ENCODE peak calls at places on chromosomes 5 and 9, in seven cellular contexts. B is endodermal cell, D is OCI-LY7, V is lung, W is neural crest cell, A is lower leg skin, L is GM12865. P is an unnamed sample.

GRCh38 chr9:36398745-36399144 is 1.3 kb downstream of the RNF38 start:
- DNase-seq in D (no peak), B (no peak), V (no peak), A (no peak), L (no peak), W (no peak), P (no peak)

GRCh38 chr9:78118742-78119473 is 87.3 kb upstream of the GNAQ start:
- DNase-seq in V (no peak), D (peak), B (no peak), L (peak), W (no peak), A (no peak), P (no peak)

GRCh38 chr5:79448336-79448735 is 65.6 kb downstream of the HOMER1 start:
- DNase-seq in A (no peak), V (no peak), D (no peak), L (no peak), W (no peak), B (no peak), P (no peak)

GRCh38 chr5:168426864-168427172 is 59.5 kb upstream of the RARS1 start:
- DNase-seq in L (no peak), D (no peak), B (no peak), W (no peak), A (no peak), V (no peak), P (no peak)

GRCh38 chr5:124748687-124749594 is 2.5 kb upstream of the ZNF608 start:
- DNase-seq in A (peak), W (peak), D (peak), V (peak), B (peak), L (peak), P (peak)

GRCh38 chr5:14399054-14399657 is 182.4 kb upstream of the OTULINL start:
- DNase-seq in B (no peak), W (no peak), A (no peak), L (peak), V (no peak), D (peak), P (no peak)

GRCh38 chr9:105994970-105995369 is 300.6 kb downstream of the TMEM38B start:
- DNase-seq in W (no peak), V (no peak), B (no peak), A (no peak), D (no peak), L (no peak), P (no peak)

GRCh38 chr5:142110046-142110531 is 1.5 kb downstream of the NDFIP1 start:
- DNase-seq in D (peak), L (peak), V (no peak), W (no peak), B (no peak), A (no peak), P (no peak)

GRCh38 chr9:76373173-76373771 is 21.0 kb downstream of the RFK start:
- DNase-seq in V (no peak), D (peak), B (no peak), A (peak), W (no peak), L (peak), P (no peak)

GRCh38 chr9:97474373-97474925 is 27.0 kb upstream of the TMOD1 start:
- DNase-seq in A (no peak), B (no peak), L (no peak), W (no peak), V (no peak), D (no peak), P (no peak)

GRCh38 chr5:143685416-143685815 is 126.5 kb upstream of the HMHB1 start:
- DNase-seq in V (no peak), A (no peak), B (no peak), L (no peak), D (peak), W (no peak), P (no peak)

GRCh38 chr9:683509-684021 is 157.9 kb upstream of the DMRT1 start:
- DNase-seq in W (no peak), L (no peak), B (no peak), D (no peak), A (no peak), V (no peak), P (no peak)

GRCh38 chr9:136079211-136079915 is 15.7 kb downstream of the NACC2 start:
- DNase-seq in V (no peak), B (peak), L (no peak), D (no peak), A (no peak), W (no peak), P (no peak)

GRCh38 chr9:110029815-110030480 is 178.0 kb downstream of the C9orf152 start:
- DNase-seq in V (no peak), B (no peak), W (no peak), D (no peak), A (peak), L (no peak), P (no peak)

GRCh38 chr5:93395891-93396465 is 185.0 kb downstream of the NR2F1-AS1 start:
- DNase-seq in L (no peak), A (no peak), W (no peak), V (no peak), B (no peak), D (no peak), P (no peak)

GRCh38 chr9:91162311-91162710 is 199.4 kb downstream of the AUH start:
- DNase-seq in V (no peak), L (no peak), W (no peak), D (no peak), B (peak), A (peak), P (no peak)

GRCh38 chr5:150206780-150207115 is 16.9 kb downstream of the SLC6A7 start:
- DNase-seq in W (no peak), D (no peak), L (no peak), B (no peak), V (no peak), A (no peak), P (no peak)

GRCh38 chr5:40385544-40385943 is 294.2 kb upstream of the PTGER4 start:
- DNase-seq in L (no peak), D (no peak), B (peak), W (no peak), A (no peak), V (peak), P (no peak)

GRCh38 chr5:64165500-64166200 is at the start of gene RNF180:
- DNase-seq in B (peak), W (peak), V (peak), L (peak), D (no peak), A (peak), P (peak)

GRCh38 chr9:93810028-93810971 is 144.9 kb downstream of the BARX1 start:
- DNase-seq in W (no peak), D (no peak), A (peak), V (peak), B (peak), L (no peak), P (peak)

GRCh38 chr5:137714494-137714893 is 21.4 kb downstream of the KLHL3 start:
- DNase-seq in V (no peak), W (no peak), D (no peak), A (no peak), L (no peak), B (no peak), P (no peak)

GRCh38 chr9:113026200-113026599 is 14.2 kb upstream of the ZNF883 start:
- DNase-seq in L (no peak), A (no peak), D (no peak), V (no peak), W (no peak), B (no peak), P (no peak)

GRCh38 chr5:5063533-5063953 is 76.6 kb upstream of the ADAMTS16 start:
- DNase-seq in A (no peak), V (no peak), D (no peak), W (no peak), L (peak), B (peak), P (no peak)

GRCh38 chr9:96342553-96343245 is 40.7 kb upstream of the HSD17B3 start:
- DNase-seq in D (no peak), B (no peak), W (no peak), V (no peak), L (no peak), A (peak), P (no peak)

GRCh38 chr9:75120661-75121060 is 32.3 kb downstream of the OSTF1 start:
- DNase-seq in A (no peak), V (no peak), B (no peak), D (no peak), W (no peak), L (no peak), P (no peak)

GRCh38 chr9:13088734-13089427 is 190.6 kb downstream of the MPDZ start:
- DNase-seq in L (peak), D (peak), W (peak), A (no peak), B (peak), V (peak), P (no peak)

GRCh38 chr9:137107312-137107921 is 7.1 kb downstream of the DPP7 start:
- DNase-seq in D (no peak), W (no peak), L (no peak), A (no peak), B (no peak), V (no peak), P (no peak)

DNA sequence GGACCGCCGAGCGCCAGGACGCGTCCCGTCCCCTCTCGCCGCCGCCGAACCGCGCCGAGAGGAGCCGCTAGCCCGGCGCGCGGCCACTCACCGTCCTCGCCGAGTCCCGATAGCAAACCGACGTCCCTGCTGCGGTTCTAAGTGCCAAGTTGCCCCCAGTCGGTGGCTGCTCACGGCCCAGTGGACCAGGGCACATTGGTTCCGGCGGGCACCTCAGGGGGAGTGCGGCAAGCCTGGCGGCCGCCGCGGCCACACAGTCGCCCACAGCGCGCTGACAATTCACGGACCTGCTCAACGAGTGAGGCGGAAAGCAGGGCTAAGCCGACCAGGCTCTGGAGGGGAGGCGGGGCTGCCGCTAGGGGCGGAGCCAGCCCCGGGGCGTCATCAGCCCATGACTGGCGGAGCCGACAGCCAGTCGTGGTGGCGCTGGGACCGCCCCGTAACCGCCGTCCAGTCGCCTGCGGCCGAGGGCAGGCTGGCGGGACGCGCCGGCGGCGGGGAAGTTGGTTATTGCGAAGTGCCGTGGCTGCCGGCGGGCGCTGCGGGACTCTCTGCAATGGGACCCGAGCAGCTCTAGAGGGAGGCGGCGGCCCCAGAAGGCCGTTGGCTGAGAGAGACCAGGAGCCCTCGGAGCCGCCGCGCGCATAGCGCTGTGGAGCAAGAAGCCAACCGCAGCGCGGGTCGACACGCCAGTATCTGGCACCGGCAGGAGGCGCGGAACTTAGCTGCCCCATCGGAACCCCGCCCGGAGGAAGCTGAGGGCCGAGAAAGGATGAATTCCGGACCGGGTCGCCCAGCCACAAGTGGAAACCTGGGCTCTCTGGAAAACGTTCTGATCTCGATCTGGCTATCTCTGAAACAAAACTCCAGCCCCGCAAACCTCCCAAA is at the start of gene MARCHF3:
- DNase-seq in D (peak), L (peak), A (peak), V (peak), W (peak), B (peak), P (peak)
- TF ChIP-seq CTCF in D (peak), L (no peak), A (no peak), V (no peak), W (peak), B (peak), P (peak)

DNA sequence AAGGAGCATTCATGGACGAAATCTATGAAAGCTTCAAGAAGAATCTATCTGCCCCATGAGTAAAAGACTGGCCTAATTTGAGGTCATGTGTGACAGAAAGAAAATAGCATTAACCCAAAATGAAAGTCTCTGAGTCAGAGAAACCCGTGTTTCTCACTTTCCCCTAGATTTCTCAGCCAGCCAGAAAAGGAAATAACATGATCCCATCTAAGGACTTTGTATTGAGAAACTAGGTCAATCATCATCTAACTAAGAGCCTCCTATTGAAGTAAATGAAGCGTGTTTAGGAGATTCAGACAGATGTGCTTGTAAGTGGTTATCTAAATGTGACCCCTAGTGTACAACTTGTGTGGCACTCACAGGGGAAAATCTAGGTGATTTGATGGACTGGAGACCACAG is 77.3 kb upstream of the ZNF366 start:
- DNase-seq in L (peak), A (no peak), W (no peak), V (no peak), B (no peak), D (no peak), P (no peak)
- TF ChIP-seq CTCF in L (peak), A (no peak), W (no peak), V (no peak), B (peak), D (peak), P (no peak)

GRCh38 chr5:32315221-32316014 is 2.7 kb upstream of the MTMR12 start:
- DNase-seq in D (no peak), L (no peak), A (peak), W (no peak), B (no peak), V (no peak), P (no peak)
- TF ChIP-seq CTCF in D (no peak), L (no peak), A (no peak), W (no peak), B (no peak), V (no peak), P (no peak)

DNA sequence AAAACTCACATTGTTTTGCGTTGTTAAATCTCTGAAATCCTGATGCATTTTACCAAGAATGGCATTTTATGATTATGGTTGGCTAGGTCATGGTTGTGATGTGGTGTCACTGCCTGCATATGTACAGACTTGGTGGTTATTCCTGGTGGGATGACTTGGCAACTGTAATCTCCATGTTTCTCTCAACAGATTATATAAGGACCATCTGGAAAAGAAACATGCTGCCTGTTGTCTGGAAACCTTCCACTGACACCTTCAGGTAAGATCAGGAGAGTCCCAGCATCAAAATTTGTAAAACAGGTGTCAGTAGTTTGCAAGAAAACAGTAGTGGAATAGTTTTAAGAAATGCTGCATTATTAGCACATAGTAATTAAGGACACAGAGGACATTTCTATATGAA is 3.0 kb upstream of the ACER2 start:
- DNase-seq in A (no peak), L (no peak), B (no peak), D (no peak), V (no peak), W (no peak), P (no peak)
- TF ChIP-seq CTCF in A (no peak), L (no peak), B (no peak), D (no peak), V (no peak), W (no peak), P (no peak)

DNA sequence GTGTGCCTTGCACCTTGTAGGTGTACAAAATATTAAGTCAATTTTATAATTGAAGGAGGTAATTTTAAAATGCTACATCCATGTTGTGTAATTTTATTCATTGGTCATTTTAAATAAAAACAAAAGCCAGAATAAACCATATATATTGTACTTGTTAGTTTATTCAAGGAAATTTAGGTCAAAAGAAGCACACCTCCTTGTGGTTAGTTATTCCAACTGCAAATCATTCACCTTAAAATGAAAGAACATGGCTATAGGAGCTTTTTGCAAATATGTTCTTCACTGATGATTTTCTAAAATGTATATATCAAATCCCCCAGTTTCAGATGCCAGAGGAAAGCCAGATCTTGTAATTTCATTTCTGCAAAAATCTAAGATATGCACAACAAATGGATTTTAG is 5.4 kb upstream of the MOCS2 start:
- DNase-seq in D (no peak), A (no peak), W (no peak), V (no peak), B (no peak), L (no peak), P (no peak)
- TF ChIP-seq CTCF in D (peak), A (no peak), W (peak), V (no peak), B (peak), L (no peak), P (peak)

DNA sequence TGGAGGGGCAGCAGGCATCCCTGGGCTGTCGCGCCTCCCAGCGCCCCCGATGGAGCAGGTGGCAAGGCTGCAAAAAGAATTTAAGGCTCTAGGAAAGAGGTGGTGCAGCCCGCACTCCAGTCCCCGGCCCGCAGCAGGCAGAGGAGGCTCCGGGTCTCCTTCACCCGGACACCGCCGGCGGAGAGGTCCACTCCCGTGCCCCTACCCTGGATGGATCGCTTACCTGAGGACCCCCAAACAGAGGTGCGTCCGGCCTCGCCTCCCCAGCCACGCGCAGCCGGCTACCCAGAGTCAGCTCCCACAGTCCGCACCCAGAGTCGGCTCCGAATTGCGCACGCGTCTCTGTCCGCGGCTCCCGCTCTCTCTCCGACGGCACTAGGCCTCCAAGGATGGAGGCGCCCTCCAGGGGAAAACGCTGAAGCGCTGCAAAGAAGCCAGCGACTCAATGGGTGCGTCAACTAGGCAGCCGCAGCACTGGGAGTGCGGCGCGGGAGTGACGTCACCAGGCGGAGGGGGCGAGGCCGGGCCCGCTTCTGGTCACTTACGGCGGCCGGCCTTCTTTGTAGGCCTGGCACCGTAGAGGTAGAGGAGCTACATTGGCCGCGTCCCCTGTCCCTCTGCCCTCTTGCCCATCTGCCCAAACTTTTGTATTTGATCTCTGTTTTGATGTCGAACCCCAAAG is at the start of gene ELP1:
- DNase-seq in W (peak), A (peak), V (peak), B (peak), L (peak), D (peak), P (peak)
- TF ChIP-seq CTCF in W (no peak), A (no peak), V (peak), B (peak), L (peak), D (peak), P (no peak)

DNA sequence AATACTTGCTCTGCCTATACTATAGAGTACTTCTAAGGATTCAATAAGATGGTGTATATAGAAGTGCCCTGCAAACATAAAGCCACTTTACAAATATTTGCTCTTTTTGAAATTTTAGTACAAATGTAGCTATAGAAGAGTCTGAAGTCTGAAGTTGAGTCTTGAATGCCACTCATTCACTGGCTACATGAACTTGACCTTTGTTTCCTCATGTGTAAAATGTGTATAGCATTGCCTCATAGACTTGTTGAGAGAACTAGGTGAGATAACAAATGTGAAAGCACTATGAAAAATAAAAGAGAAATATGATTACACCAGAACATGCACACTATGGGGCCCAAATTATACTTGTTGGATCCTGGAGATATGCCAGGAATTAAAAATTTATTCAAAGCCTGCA is 244.7 kb downstream of the SEC61B start:
- DNase-seq in D (no peak), W (no peak), V (no peak), B (no peak), L (no peak), A (no peak), P (no peak)
- TF ChIP-seq CTCF in D (no peak), W (no peak), V (no peak), B (no peak), L (no peak), A (no peak), P (no peak)

GRCh38 chr5:81513468-81513867 is 119.5 kb upstream of the ACOT12 start:
- DNase-seq in B (no peak), W (no peak), A (no peak), L (no peak), D (no peak), V (no peak), P (no peak)

GRCh38 chr5:81517462-81517861 is 123.5 kb upstream of the ACOT12 start:
- DNase-seq in L (no peak), B (no peak), D (no peak), V (no peak), A (no peak), W (no peak), P (no peak)

GRCh38 chr5:81519217-81519905 is 125.4 kb upstream of the ACOT12 start:
- DNase-seq in A (no peak), D (peak), W (no peak), L (no peak), B (no peak), V (no peak), P (no peak)

GRCh38 chr5:81513982-81514381 is 120.0 kb upstream of the ACOT12 start:
- DNase-seq in B (no peak), V (no peak), D (peak), A (no peak), W (no peak), L (no peak), P (no peak)
- TF ChIP-seq CTCF in B (peak), V (no peak), D (peak), A (no peak), W (peak), L (peak), P (peak)